ENCODE peak calls at places on chromosomes 7 and 10, in seven cellular contexts. One of them, this sample, is unnamed.

GRCh38 chr10:77756319-77757232 is 119.0 kb upstream of the KCNMA1 start:
- DNase-seq in stimulated activated CD8-positive, alpha-beta memory T cell treated with anti-CD3 and anti-CD28 coated beads, Interleukin-2, amount 100 ng/mL, for 48 hours: peak
- DNase-seq in HL-60: no peak
- DNase-seq in activated naive CD4-positive, alpha-beta T cell treated with anti-CD3 and anti-CD28 coated beads, Interleukin-2, amount 50 U/mL, for 16 hours: no peak
- DNase-seq in ELR: peak
- DNase-seq in CMK: no peak
- DNase-seq in stimulated activated CD4-positive, alpha-beta T cell treated with anti-CD3 and anti-CD28 coated beads, Interleukin-15, amount 100 ng/mL, for 1 hour: no peak
- DNase-seq in this sample: no peak

GRCh38 chr7:47153076-47153475 is 428.8 kb downstream of the TNS3 start:
- DNase-seq in activated naive CD4-positive, alpha-beta T cell treated with anti-CD3 and anti-CD28 coated beads, Interleukin-2, amount 50 U/mL, for 16 hours: no peak
- DNase-seq in CMK: no peak
- DNase-seq in ELR: peak
- DNase-seq in stimulated activated CD4-positive, alpha-beta T cell treated with anti-CD3 and anti-CD28 coated beads, Interleukin-15, amount 100 ng/mL, for 1 hour: no peak
- DNase-seq in HL-60: no peak
- DNase-seq in stimulated activated CD8-positive, alpha-beta memory T cell treated with anti-CD3 and anti-CD28 coated beads, Interleukin-2, amount 100 ng/mL, for 48 hours: no peak
- DNase-seq in this sample: peak

GRCh38 chr10:62380002-62380401 is 5.8 kb downstream of the ZNF365 start:
- DNase-seq in ELR: peak
- DNase-seq in activated naive CD4-positive, alpha-beta T cell treated with anti-CD3 and anti-CD28 coated beads, Interleukin-2, amount 50 U/mL, for 16 hours: no peak
- DNase-seq in stimulated activated CD4-positive, alpha-beta T cell treated with anti-CD3 and anti-CD28 coated beads, Interleukin-15, amount 100 ng/mL, for 1 hour: no peak
- DNase-seq in stimulated activated CD8-positive, alpha-beta memory T cell treated with anti-CD3 and anti-CD28 coated beads, Interleukin-2, amount 100 ng/mL, for 48 hours: no peak
- DNase-seq in CMK: no peak
- DNase-seq in HL-60: no peak
- DNase-seq in this sample: no peak

GRCh38 chr10:48238826-48239520 is 35.5 kb downstream of the FRMPD2 start:
- DNase-seq in HL-60: no peak
- DNase-seq in CMK: no peak
- DNase-seq in ELR: no peak
- DNase-seq in stimulated activated CD4-positive, alpha-beta T cell treated with anti-CD3 and anti-CD28 coated beads, Interleukin-15, amount 100 ng/mL, for 1 hour: no peak
- DNase-seq in activated naive CD4-positive, alpha-beta T cell treated with anti-CD3 and anti-CD28 coated beads, Interleukin-2, amount 50 U/mL, for 16 hours: no peak
- DNase-seq in stimulated activated CD8-positive, alpha-beta memory T cell treated with anti-CD3 and anti-CD28 coated beads, Interleukin-2, amount 100 ng/mL, for 48 hours: no peak
- DNase-seq in this sample: no peak

GRCh38 chr10:96714031-96714590 is 6.2 kb downstream of the PIK3AP1 start:
- DNase-seq in activated naive CD4-positive, alpha-beta T cell treated with anti-CD3 and anti-CD28 coated beads, Interleukin-2, amount 50 U/mL, for 16 hours: no peak
- DNase-seq in ELR: peak
- DNase-seq in HL-60: no peak
- DNase-seq in stimulated activated CD4-positive, alpha-beta T cell treated with anti-CD3 and anti-CD28 coated beads, Interleukin-15, amount 100 ng/mL, for 1 hour: no peak
- DNase-seq in stimulated activated CD8-positive, alpha-beta memory T cell treated with anti-CD3 and anti-CD28 coated beads, Interleukin-2, amount 100 ng/mL, for 48 hours: no peak
- DNase-seq in CMK: no peak
- DNase-seq in this sample: no peak

GRCh38 chr10:93859049-93859655 is 34.6 kb upstream of the SLC35G1 start:
- DNase-seq in HL-60: no peak
- DNase-seq in CMK: no peak
- DNase-seq in ELR: peak
- DNase-seq in stimulated activated CD8-positive, alpha-beta memory T cell treated with anti-CD3 and anti-CD28 coated beads, Interleukin-2, amount 100 ng/mL, for 48 hours: no peak
- DNase-seq in activated naive CD4-positive, alpha-beta T cell treated with anti-CD3 and anti-CD28 coated beads, Interleukin-2, amount 50 U/mL, for 16 hours: no peak
- DNase-seq in stimulated activated CD4-positive, alpha-beta T cell treated with anti-CD3 and anti-CD28 coated beads, Interleukin-15, amount 100 ng/mL, for 1 hour: no peak
- DNase-seq in this sample: no peak

GRCh38 chr10:9158675-9159074 is 1104.2 kb downstream of the GATA3 start:
- DNase-seq in stimulated activated CD8-positive, alpha-beta memory T cell treated with anti-CD3 and anti-CD28 coated beads, Interleukin-2, amount 100 ng/mL, for 48 hours: no peak
- DNase-seq in CMK: no peak
- DNase-seq in stimulated activated CD4-positive, alpha-beta T cell treated with anti-CD3 and anti-CD28 coated beads, Interleukin-15, amount 100 ng/mL, for 1 hour: no peak
- DNase-seq in activated naive CD4-positive, alpha-beta T cell treated with anti-CD3 and anti-CD28 coated beads, Interleukin-2, amount 50 U/mL, for 16 hours: no peak
- DNase-seq in HL-60: no peak
- DNase-seq in ELR: no peak
- DNase-seq in this sample: no peak

GRCh38 chr10:30183076-30183402 is 123.7 kb upstream of the JCAD start:
- DNase-seq in stimulated activated CD4-positive, alpha-beta T cell treated with anti-CD3 and anti-CD28 coated beads, Interleukin-15, amount 100 ng/mL, for 1 hour: no peak
- DNase-seq in activated naive CD4-positive, alpha-beta T cell treated with anti-CD3 and anti-CD28 coated beads, Interleukin-2, amount 50 U/mL, for 16 hours: no peak
- DNase-seq in stimulated activated CD8-positive, alpha-beta memory T cell treated with anti-CD3 and anti-CD28 coated beads, Interleukin-2, amount 100 ng/mL, for 48 hours: no peak
- DNase-seq in CMK: no peak
- DNase-seq in ELR: no peak
- DNase-seq in HL-60: no peak
- DNase-seq in this sample: no peak

GRCh38 chr7:69932034-69932628 is 333.9 kb downstream of the AUTS2 start:
- DNase-seq in HL-60: no peak
- DNase-seq in CMK: no peak
- DNase-seq in ELR: no peak
- DNase-seq in stimulated activated CD4-positive, alpha-beta T cell treated with anti-CD3 and anti-CD28 coated beads, Interleukin-15, amount 100 ng/mL, for 1 hour: no peak
- DNase-seq in stimulated activated CD8-positive, alpha-beta memory T cell treated with anti-CD3 and anti-CD28 coated beads, Interleukin-2, amount 100 ng/mL, for 48 hours: no peak
- DNase-seq in activated naive CD4-positive, alpha-beta T cell treated with anti-CD3 and anti-CD28 coated beads, Interleukin-2, amount 50 U/mL, for 16 hours: no peak
- DNase-seq in this sample: no peak

GRCh38 chr10:3689871-3690510 is 95.0 kb downstream of the KLF6 start:
- DNase-seq in ELR: peak
- DNase-seq in CMK: no peak
- DNase-seq in stimulated activated CD8-positive, alpha-beta memory T cell treated with anti-CD3 and anti-CD28 coated beads, Interleukin-2, amount 100 ng/mL, for 48 hours: no peak
- DNase-seq in activated naive CD4-positive, alpha-beta T cell treated with anti-CD3 and anti-CD28 coated beads, Interleukin-2, amount 50 U/mL, for 16 hours: no peak
- DNase-seq in stimulated activated CD4-positive, alpha-beta T cell treated with anti-CD3 and anti-CD28 coated beads, Interleukin-15, amount 100 ng/mL, for 1 hour: no peak
- DNase-seq in HL-60: no peak
- DNase-seq in this sample: no peak

GRCh38 chr10:18104223-18104872 is 35.9 kb upstream of the CACNB2 start:
- DNase-seq in stimulated activated CD8-positive, alpha-beta memory T cell treated with anti-CD3 and anti-CD28 coated beads, Interleukin-2, amount 100 ng/mL, for 48 hours: peak
- DNase-seq in activated naive CD4-positive, alpha-beta T cell treated with anti-CD3 and anti-CD28 coated beads, Interleukin-2, amount 50 U/mL, for 16 hours: peak
- DNase-seq in ELR: peak
- DNase-seq in stimulated activated CD4-positive, alpha-beta T cell treated with anti-CD3 and anti-CD28 coated beads, Interleukin-15, amount 100 ng/mL, for 1 hour: no peak
- DNase-seq in CMK: no peak
- DNase-seq in HL-60: no peak
- DNase-seq in this sample: no peak

GRCh38 chr10:88754272-88754671 is 5.5 kb upstream of the LIPN start:
- DNase-seq in CMK: no peak
- DNase-seq in HL-60: no peak
- DNase-seq in activated naive CD4-positive, alpha-beta T cell treated with anti-CD3 and anti-CD28 coated beads, Interleukin-2, amount 50 U/mL, for 16 hours: no peak
- DNase-seq in ELR: peak
- DNase-seq in stimulated activated CD8-positive, alpha-beta memory T cell treated with anti-CD3 and anti-CD28 coated beads, Interleukin-2, amount 100 ng/mL, for 48 hours: no peak
- DNase-seq in stimulated activated CD4-positive, alpha-beta T cell treated with anti-CD3 and anti-CD28 coated beads, Interleukin-15, amount 100 ng/mL, for 1 hour: no peak
- DNase-seq in this sample: no peak

GRCh38 chr7:149060161-149060560 is 30.4 kb downstream of the ZNF786 start:
- DNase-seq in ELR: no peak
- DNase-seq in HL-60: no peak
- DNase-seq in stimulated activated CD8-positive, alpha-beta memory T cell treated with anti-CD3 and anti-CD28 coated beads, Interleukin-2, amount 100 ng/mL, for 48 hours: no peak
- DNase-seq in CMK: no peak
- DNase-seq in stimulated activated CD4-positive, alpha-beta T cell treated with anti-CD3 and anti-CD28 coated beads, Interleukin-15, amount 100 ng/mL, for 1 hour: no peak
- DNase-seq in activated naive CD4-positive, alpha-beta T cell treated with anti-CD3 and anti-CD28 coated beads, Interleukin-2, amount 50 U/mL, for 16 hours: no peak
- DNase-seq in this sample: no peak

GRCh38 chr10:96124230-96125141 is 5.6 kb upstream of the ZNF518A start:
- DNase-seq in CMK: peak
- DNase-seq in activated naive CD4-positive, alpha-beta T cell treated with anti-CD3 and anti-CD28 coated beads, Interleukin-2, amount 50 U/mL, for 16 hours: no peak
- DNase-seq in stimulated activated CD8-positive, alpha-beta memory T cell treated with anti-CD3 and anti-CD28 coated beads, Interleukin-2, amount 100 ng/mL, for 48 hours: no peak
- DNase-seq in ELR: peak
- DNase-seq in HL-60: peak
- DNase-seq in stimulated activated CD4-positive, alpha-beta T cell treated with anti-CD3 and anti-CD28 coated beads, Interleukin-15, amount 100 ng/mL, for 1 hour: no peak
- DNase-seq in this sample: no peak

GRCh38 chr7:30028749-30029635 is 780 bp downstream of the PLEKHA8 start:
- DNase-seq in CMK: no peak
- DNase-seq in stimulated activated CD4-positive, alpha-beta T cell treated with anti-CD3 and anti-CD28 coated beads, Interleukin-15, amount 100 ng/mL, for 1 hour: no peak
- DNase-seq in activated naive CD4-positive, alpha-beta T cell treated with anti-CD3 and anti-CD28 coated beads, Interleukin-2, amount 50 U/mL, for 16 hours: peak
- DNase-seq in HL-60: no peak
- DNase-seq in stimulated activated CD8-positive, alpha-beta memory T cell treated with anti-CD3 and anti-CD28 coated beads, Interleukin-2, amount 100 ng/mL, for 48 hours: peak
- DNase-seq in ELR: peak
- DNase-seq in this sample: peak